ENCODE peak calls at places on chromosomes 4 and X, in six cellular contexts. B is endothelial cell, X is fibroblast of mammary gland, J is coronary artery, G is A673, L is lung. V is an unnamed sample.

GRCh38 chr4:139457318-139457717 is 3.4 kb downstream of the RAB33B start:
- DNase-seq in X (peak; percentile 41), G (no peak), L (no peak), B (no peak), J (no peak), V (no peak)

GRCh38 chrX:104565791-104566687 is at the start of gene IL1RAPL2:
- DNase-seq in X (peak; percentile 28), J (no peak), B (peak; percentile 56), G (peak; percentile 14), L (no peak), V (no peak)

GRCh38 chr4:7420661-7421040 is 14.1 kb downstream of the PSAPL1 start:
- DNase-seq in B (no peak), G (no peak), X (no peak), L (peak; percentile 53), J (peak; percentile 28), V (no peak)

GRCh38 chr4:1364217-1364616 is 17.2 kb downstream of the UVSSA start:
- DNase-seq in L (no peak), B (no peak), J (no peak), G (no peak), X (no peak), V (no peak)

GRCh38 chr4:62194342-62194741 is 994.2 kb downstream of the ADGRL3 start:
- DNase-seq in X (no peak), J (no peak), B (no peak), L (no peak), G (no peak), V (no peak)

GRCh38 chr4:167282171-167282864 is 48.0 kb upstream of the SPOCK3 start:
- DNase-seq in B (no peak), L (no peak), G (no peak), J (no peak), X (peak; percentile 10), V (no peak)

GRCh38 chrX:40086569-40087335 is 11.0 kb downstream of the BCOR start:
- DNase-seq in L (no peak), B (no peak), X (no peak), G (no peak), J (no peak), V (no peak)

GRCh38 chr4:82467442-82467841 is 37.1 kb downstream of the ENOPH1 start:
- DNase-seq in X (peak; percentile 41), J (no peak), B (no peak), G (peak; percentile 12), L (no peak), V (no peak)

GRCh38 chrX:110403436-110403835 is 44.8 kb downstream of the RTL9 start:
- DNase-seq in G (no peak), J (no peak), B (no peak), L (no peak), X (no peak), V (no peak)

GRCh38 chr4:186660403-186660802 is 63.3 kb downstream of the FAT1 start:
- DNase-seq in G (no peak), X (no peak), B (no peak), L (no peak), J (no peak), V (no peak)

GRCh38 chrX:154358829-154359228 is 15.6 kb downstream of the FLNA start:
- DNase-seq in X (no peak), J (no peak), B (no peak), L (no peak), G (no peak), V (peak; percentile 25)

GRCh38 chr4:102578270-102578669 is 77.1 kb downstream of the NFKB1 start:
- DNase-seq in J (no peak), B (no peak), X (no peak), G (no peak), L (no peak), V (no peak)

GRCh38 chr4:17218801-17219200 is 293.1 kb downstream of the QDPR start:
- DNase-seq in X (no peak), B (no peak), L (no peak), J (no peak), G (no peak), V (no peak)

GRCh38 chr4:147336252-147336651 is 144.6 kb upstream of the EDNRA start:
- DNase-seq in G (peak; percentile 81), X (no peak), J (no peak), L (no peak), B (no peak), V (no peak)

GRCh38 chrX:48578661-48579128 is 4.4 kb downstream of the RBM3 start:
- DNase-seq in L (no peak), B (no peak), G (no peak), X (no peak), J (no peak), V (no peak)

GRCh38 chr4:78534286-78534955 is 17.1 kb upstream of the ANXA3 start:
- DNase-seq in L (no peak), X (no peak), J (no peak), G (no peak), B (no peak), V (no peak)

GRCh38 chrX:24468245-24468644 is 3.2 kb downstream of the PDK3 start:
- DNase-seq in L (no peak), G (no peak), B (no peak), J (peak; percentile 82), X (no peak), V (no peak)

GRCh38 chr4:141375855-141376254 is 155.2 kb downstream of the ZNF330 start:
- DNase-seq in X (peak; percentile 67), G (peak; percentile 59), J (no peak), B (no peak), L (peak; percentile 31), V (no peak)

GRCh38 chr4:55635760-55636621 is at the start of gene NMU:
- DNase-seq in X (peak; percentile 14), J (no peak), L (peak; percentile 61), B (peak; percentile 48), G (no peak), V (no peak)

GRCh38 chr4:146099585-146099984 is 75.9 kb upstream of the LSM6 start:
- DNase-seq in L (no peak), J (no peak), B (no peak), X (no peak), G (no peak), V (no peak)

GRCh38 chr4:26058537-26058936 is 144.5 kb downstream of the SMIM20 start:
- DNase-seq in L (no peak), G (no peak), X (no peak), B (no peak), J (no peak), V (no peak)

GRCh38 chr4:102163404-102164140 is 181.7 kb downstream of the SLC39A8 start:
- DNase-seq in B (no peak), G (no peak), L (no peak), X (no peak), J (no peak), V (no peak)

GRCh38 chr4:8377103-8378075 is 63.1 kb downstream of the ACOX3 start:
- DNase-seq in J (no peak), B (no peak), X (no peak), G (no peak), L (no peak), V (no peak)

GRCh38 chr4:16852168-16852567 is 46.3 kb downstream of the LDB2 start:
- DNase-seq in X (no peak), J (no peak), G (no peak), L (no peak), B (no peak), V (no peak)

GRCh38 chr4:45971108-45971507 is 152.7 kb downstream of the GABRG1 start:
- DNase-seq in L (no peak), B (no peak), J (no peak), X (no peak), G (peak; percentile 11), V (no peak)

GRCh38 chrX:10828640-10829039 is 208.3 kb upstream of the MID1 start:
- DNase-seq in X (no peak), L (no peak), G (no peak), B (no peak), J (no peak), V (no peak)

GRCh38 chrX:108437789-108438623 is at the start of gene COL4A6:
- DNase-seq in B (peak; percentile 39), X (no peak), G (no peak), L (no peak), J (no peak), V (no peak)

GRCh38 chr4:70670332-70671014 is 4.2 kb upstream of the JCHAIN start:
- DNase-seq in X (peak; percentile 74), L (no peak), G (no peak), B (no peak), J (no peak), V (no peak)

GRCh38 chr4:15778191-15778741 is at the start of gene CD38:
- DNase-seq in J (no peak), L (peak; percentile 43), G (peak; percentile 5), X (no peak), B (peak; percentile 24), V (no peak)

GRCh38 chrX:41602946-41603345 is 85.8 kb upstream of the GPR34 start:
- DNase-seq in G (peak; percentile 61), B (no peak), L (no peak), J (no peak), X (no peak), V (no peak)

GRCh38 chrX:119417842-119418241 is 18.7 kb downstream of the SLC25A43 start:
- DNase-seq in L (no peak), J (no peak), B (no peak), G (peak; percentile 11), X (peak; percentile 22), V (no peak)
- TF ChIP-seq CTCF in L (no peak), J (no peak), B (no peak), G (peak; percentile 41), X (peak; percentile 26), V (no peak)

DNA sequence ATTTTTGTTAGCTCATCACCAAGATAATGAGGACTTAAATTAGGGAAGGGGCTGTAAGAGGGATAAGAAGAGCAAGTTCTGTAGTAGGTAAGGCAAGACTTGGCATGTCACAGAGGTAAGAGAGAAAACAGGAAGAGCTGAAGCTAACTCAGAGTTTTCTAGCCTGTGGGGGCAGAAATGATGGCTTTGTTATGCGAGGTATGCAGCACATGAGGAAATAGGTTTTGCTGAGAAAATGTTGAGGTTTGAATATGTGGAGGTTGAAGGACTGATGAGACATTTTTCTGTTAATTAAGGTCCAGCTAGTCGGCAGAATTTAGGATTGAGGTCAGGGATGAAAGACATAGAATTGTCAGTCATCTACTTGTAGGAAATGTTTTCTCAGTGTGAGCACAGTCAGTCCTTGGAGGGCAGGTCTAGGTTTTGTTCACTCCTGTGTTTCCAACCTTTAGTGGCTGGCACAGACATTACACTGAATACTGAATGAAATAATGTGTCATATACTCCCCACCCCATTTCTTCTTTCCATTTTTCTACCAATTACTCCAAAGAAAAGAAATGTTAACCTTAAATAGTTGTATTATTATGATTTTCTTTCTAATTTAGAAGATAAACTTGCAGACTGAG is 154.0 kb upstream of the AADAT start:
- DNase-seq in L (no peak), B (no peak), G (no peak), J (no peak), X (no peak), V (no peak)
- TF ChIP-seq CTCF in L (no peak), B (no peak), G (no peak), J (no peak), X (no peak), V (no peak)

GRCh38 chr4:100117749-100118148 is 72.5 kb downstream of the DDIT4L start:
- DNase-seq in J (no peak), G (peak; percentile 46), L (no peak), X (no peak), B (no peak), V (no peak)
- TF ChIP-seq CTCF in J (no peak), G (peak; percentile 52), L (no peak), X (peak; percentile 9), B (no peak), V (no peak)

DNA sequence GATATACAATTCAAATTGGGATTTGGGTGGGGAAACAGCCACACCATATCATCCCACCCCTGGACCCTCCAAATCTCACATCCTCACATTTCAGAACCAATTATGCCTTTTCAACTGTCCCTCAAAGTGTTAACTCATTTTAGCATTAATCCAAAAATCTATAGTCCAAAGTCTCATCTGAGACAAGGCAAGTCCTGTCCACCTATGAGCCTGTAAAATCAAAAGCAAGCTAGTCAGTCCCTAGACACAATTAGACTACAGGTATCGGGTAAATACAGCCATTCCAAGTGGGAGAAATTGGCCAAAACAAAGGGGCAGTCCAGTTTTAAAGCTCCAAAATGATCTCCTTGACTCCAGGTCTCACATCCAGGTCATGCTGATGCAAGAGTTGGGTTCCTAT is 128.0 kb downstream of the NBDY start:
- DNase-seq in B (no peak), G (no peak), L (no peak), X (no peak), J (no peak), V (no peak)
- TF ChIP-seq CTCF in B (no peak), G (no peak), L (no peak), X (no peak), J (no peak), V (no peak)